ENCODE peak calls at places on chromosomes 3 and 15, in ten cellular contexts. H is colonic mucosa; Q is fibroblast of lung; T is left ventricle myocardium inferior; U is CD8-positive, alpha-beta T cell; Y is lower lobe of right lung; G is A549; Z is stomach; W is GM23338; A is endothelial cell of umbilical vein. B is an unnamed sample.

GRCh38 chr3:42742688-42743087 is 30.4 kb downstream of the CCDC13 start:
- DNase-seq in H (peak; percentile 13), Q (no peak), T (no peak), U (no peak), Y (no peak), G (no peak), Z (no peak), W (no peak), A (no peak), B (peak; percentile 35)

GRCh38 chr3:14507345-14507741 is 32.8 kb downstream of the GRIP2 start:
- DNase-seq in H (no peak), Q (no peak), T (no peak), U (no peak), Y (no peak), G (no peak), Z (no peak), W (no peak), A (no peak), B (peak; percentile 56)

GRCh38 chr3:129016725-129017530 is 15.8 kb downstream of the EFCC1 start:
- DNase-seq in H (peak; percentile 74), Q (peak; percentile 35), T (peak; percentile 76), U (no peak), Y (peak; percentile 70), G (no peak), Z (no peak), W (no peak), A (no peak), B (no peak)

GRCh38 chr3:100682056-100682853 is 27.0 kb upstream of the TFG start:
- DNase-seq in H (no peak), Q (peak; percentile 2), T (peak; percentile 28), U (no peak), Y (peak; percentile 55), G (no peak), Z (no peak), W (peak; percentile 2), A (peak; percentile 9), B (no peak)

GRCh38 chr15:98785796-98786581 is 137.7 kb downstream of the IGF1R start:
- DNase-seq in H (peak; percentile 68), Q (no peak), T (no peak), U (no peak), Y (no peak), G (no peak), Z (peak; percentile 63), W (peak; percentile 85), A (no peak), B (peak; percentile 82)

GRCh38 chr3:30708472-30708871 is 102.1 kb downstream of the TGFBR2 start:
- DNase-seq in H (no peak), Q (no peak), T (no peak), U (no peak), Y (no peak), G (no peak), Z (no peak), W (no peak), A (no peak), B (no peak)

GRCh38 chr3:65335587-65335986 is 647.8 kb upstream of the ADAMTS9 start:
- DNase-seq in H (no peak), Q (no peak), T (no peak), U (no peak), Y (no peak), G (no peak), Z (no peak), W (no peak), A (no peak), B (no peak)

GRCh38 chr15:63752075-63752684 is 81.6 kb downstream of the HERC1 start:
- DNase-seq in H (peak; percentile 62), Q (peak; percentile 51), T (no peak), U (peak; percentile 18), Y (no peak), G (peak; percentile 64), Z (peak; percentile 28), W (peak; percentile 71), A (peak; percentile 78), B (peak; percentile 56)

GRCh38 chr3:52204337-52205073 is 6.5 kb downstream of the ALAS1 start:
- DNase-seq in H (peak; percentile 62), Q (no peak), T (no peak), U (no peak), Y (no peak), G (no peak), Z (peak; percentile 70), W (no peak), A (no peak), B (no peak)

GRCh38 chr3:136380530-136380929 is 130.4 kb downstream of the PCCB start:
- DNase-seq in H (no peak), Q (peak; percentile 21), T (no peak), U (no peak), Y (no peak), G (no peak), Z (no peak), W (no peak), A (no peak), B (no peak)

GRCh38 chr3:41881233-41881821 is 80.6 kb downstream of the ULK4 start:
- DNase-seq in H (no peak), Q (peak; percentile 30), T (no peak), U (no peak), Y (no peak), G (no peak), Z (no peak), W (peak; percentile 49), A (peak; percentile 60), B (no peak)

GRCh38 chr3:12877040-12877439 is 35.7 kb upstream of the RPL32 start:
- DNase-seq in H (no peak), Q (no peak), T (no peak), U (no peak), Y (no peak), G (no peak), Z (no peak), W (no peak), A (no peak), B (no peak)

GRCh38 chr3:66037330-66037985 is 1.3 kb downstream of the MAGI1 start:
- DNase-seq in H (peak; percentile 60), Q (peak; percentile 70), T (peak; percentile 46), U (no peak), Y (peak; percentile 71), G (peak; percentile 62), Z (peak; percentile 60), W (peak; percentile 86), A (peak; percentile 62), B (peak; percentile 88)

GRCh38 chr3:169390310-169390731 is 273.2 kb downstream of the MECOM start:
- DNase-seq in H (peak; percentile 31), Q (peak; percentile 22), T (no peak), U (no peak), Y (no peak), G (no peak), Z (no peak), W (peak; percentile 32), A (peak; percentile 80), B (no peak)

GRCh38 chr3:71101581-71101980 is 481.9 kb downstream of the FOXP1 start:
- DNase-seq in H (no peak), Q (peak; percentile 43), T (no peak), U (no peak), Y (no peak), G (no peak), Z (no peak), W (no peak), A (peak; percentile 31), B (no peak)

GRCh38 chr3:63662500-63662899 is 10.0 kb downstream of the SNTN start:
- DNase-seq in H (peak; percentile 25), Q (peak; percentile 13), T (no peak), U (no peak), Y (no peak), G (no peak), Z (no peak), W (peak; percentile 66), A (no peak), B (peak; percentile 66)

GRCh38 chr3:120102232-120102631 is 8.0 kb upstream of the GSK3B start:
- DNase-seq in H (no peak), Q (peak; percentile 13), T (no peak), U (no peak), Y (no peak), G (no peak), Z (no peak), W (no peak), A (no peak), B (no peak)

GRCh38 chr15:76336254-76337046 is at the start of gene ISL2:
- DNase-seq in H (peak; percentile 78), Q (peak; percentile 36), T (no peak), U (no peak), Y (peak; percentile 84), G (peak; percentile 100), Z (peak; percentile 67), W (peak; percentile 97), A (peak; percentile 60), B (peak; percentile 95)
- H3K4me1 ChIP-seq in H (peaks cover 31% of the 10 kb centered on the region), Q (no peaks in the 10 kb centered on the region), T (peaks cover 60% of the 10 kb centered on the region), U (peaks cover 61% of the 10 kb centered on the region), Y (peaks cover 56% of the 10 kb centered on the region), G (peaks cover 31% of the 10 kb centered on the region), Z (peaks cover 37% of the 10 kb centered on the region), W (peaks cover 31% of the 10 kb centered on the region), A (peaks cover 20% of the 10 kb centered on the region), B (no peaks in the 10 kb centered on the region)

DNA sequence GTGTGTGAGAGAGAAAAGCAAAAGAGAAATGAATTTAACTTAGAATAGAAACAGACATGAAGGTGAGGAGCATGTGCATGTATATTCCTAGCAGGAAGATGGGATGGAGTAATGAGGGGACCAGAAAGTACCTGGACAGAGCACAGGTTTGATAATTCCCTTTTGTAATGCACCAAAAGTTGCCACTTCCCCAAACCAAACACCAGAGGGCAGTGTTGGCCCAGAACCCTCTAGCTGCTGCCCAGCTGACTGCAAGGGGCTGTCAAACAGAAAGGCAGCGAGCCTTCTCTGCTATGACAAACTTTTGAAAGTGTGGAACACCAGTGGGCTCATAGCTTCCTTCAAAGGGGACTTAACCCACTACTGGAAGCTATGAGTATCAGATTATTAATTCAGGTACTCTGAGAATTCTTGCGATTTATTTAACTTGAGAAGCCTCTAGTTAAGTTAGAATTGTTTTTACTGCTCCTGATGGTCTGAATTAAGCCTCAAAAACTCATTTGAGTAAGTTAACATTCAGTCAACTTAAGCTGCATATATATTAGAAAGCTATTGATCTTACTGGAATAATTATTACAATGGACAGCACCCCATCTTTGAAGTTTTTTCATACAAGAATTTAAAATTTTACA is 234.9 kb downstream of the NEK10 start:
- DNase-seq in H (peak; percentile 74), Q (peak; percentile 39), T (peak; percentile 49), U (peak; percentile 46), Y (peak; percentile 51), G (peak; percentile 43), Z (peak; percentile 65), W (peak; percentile 79), A (peak; percentile 72), B (peak; percentile 87)
- TF ChIP-seq CTCF in H (peak; percentile 84), Q (peak; percentile 94), T (peak; percentile 91), U (peak; percentile 91), Y (peak; percentile 88), G (peak; percentile 92), Z (peak; percentile 86), W (peak; percentile 88), A (peak; percentile 83), B (peak; percentile 92)

GRCh38 chr3:184005981-184006507 is 11.6 kb downstream of the ABCC5 start:
- DNase-seq in H (peak; percentile 93), Q (peak; percentile 64), T (peak; percentile 55), U (no peak), Y (peak; percentile 85), G (no peak), Z (peak; percentile 90), W (peak; percentile 53), A (peak; percentile 69), B (peak; percentile 73)
- H3K4me3 ChIP-seq in H (no peak overlapping the region), Q (no peak overlapping the region), T (peak overlapping the region; percentile 43), U (no peak overlapping the region), Y (peak overlapping the region; percentile 33), G (no peak overlapping the region), Z (no peak overlapping the region), W (no peak overlapping the region), A (no peak overlapping the region), B (no peak overlapping the region)

DNA sequence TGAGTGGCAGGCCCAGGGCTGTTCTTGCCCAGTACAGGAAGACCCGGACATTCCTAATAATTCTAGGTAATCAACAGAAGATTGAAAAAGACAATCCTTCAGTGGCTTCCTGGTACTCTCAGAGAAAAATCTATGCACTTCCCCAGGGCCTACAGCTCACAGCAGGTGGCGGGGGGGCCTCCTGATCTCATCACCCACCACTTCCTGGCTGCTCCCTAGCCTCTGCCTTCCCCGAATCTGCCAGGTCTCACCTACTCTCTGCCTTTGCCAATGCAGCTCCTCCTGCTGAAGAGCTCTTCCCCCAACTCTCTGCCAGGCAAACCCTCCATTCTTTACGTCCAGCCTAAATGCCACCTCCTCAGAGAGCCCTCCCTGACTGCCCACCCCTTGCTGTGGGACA is 37.5 kb downstream of the EHD4 start:
- DNase-seq in H (no peak), Q (peak; percentile 46), T (no peak), U (peak; percentile 67), Y (peak; percentile 54), G (no peak), Z (peak; percentile 46), W (peak; percentile 51), A (peak; percentile 71), B (peak; percentile 80)
- H3K4me1 ChIP-seq in H (peaks cover 12% of the 10 kb centered on the region), Q (peaks cover 12% of the 10 kb centered on the region), T (peaks cover 99% of the 10 kb centered on the region), U (peaks cover 55% of the 10 kb centered on the region), Y (peaks cover 92% of the 10 kb centered on the region), G (peaks cover 47% of the 10 kb centered on the region), Z (peaks cover 33% of the 10 kb centered on the region), W (peaks cover 18% of the 10 kb centered on the region), A (peaks cover 93% of the 10 kb centered on the region), B (peaks cover 4% of the 10 kb centered on the region)